ENCODE peak calls at places on chromosomes 6 and 20, in six cellular contexts. W is transverse colon, S is prostate gland, C is SK-N-SH, B is H1, Y is stomach. E is an unnamed sample.
A peak's percentile ranks its signal among the peaks of the same experiment; 100 is the strongest.

GRCh38 chr6:2920671-2921112 is 17.6 kb upstream of the SERPINB9 start:
- DNase-seq in W (no peak), S (no peak), C (no peak), B (no peak), Y (peak; percentile 17), E (no peak)

GRCh38 chr6:26246057-26246456 is 118.9 kb upstream of the BTN3A2 start:
- DNase-seq in W (no peak), S (no peak), C (no peak), B (no peak), Y (no peak), E (no peak)

GRCh38 chr20:31630187-31630790 is 7.4 kb upstream of the COX4I2 start:
- DNase-seq in W (no peak), S (peak; percentile 46), C (no peak), B (no peak), Y (peak; percentile 91), E (no peak)

GRCh38 chr20:32358883-32359632 is 927 bp downstream of the ASXL1 start:
- DNase-seq in W (peak; percentile 84), S (peak; percentile 76), C (peak; percentile 92), B (peak; percentile 75), Y (peak; percentile 77), E (no peak)

GRCh38 chr6:135936606-135937005 is 85.1 kb downstream of the PDE7B start:
- DNase-seq in W (no peak), S (no peak), C (no peak), B (no peak), Y (no peak), E (no peak)

GRCh38 chr6:17276766-17277165 is 4.4 kb upstream of the RBM24 start:
- DNase-seq in W (no peak), S (no peak), C (no peak), B (no peak), Y (no peak), E (no peak)

GRCh38 chr6:157946865-157947532 is 34.7 kb upstream of the SYNJ2 start:
- DNase-seq in W (no peak), S (no peak), C (peak; percentile 40), B (no peak), Y (no peak), E (peak; percentile 89)

GRCh38 chr6:138103876-138104275 is 3.3 kb downstream of the PERP start:
- DNase-seq in W (no peak), S (no peak), C (no peak), B (no peak), Y (no peak), E (no peak)

GRCh38 chr20:47464380-47465101 is 37.1 kb upstream of the NCOA3 start:
- DNase-seq in W (peak; percentile 50), S (peak; percentile 94), C (peak; percentile 22), B (no peak), Y (peak; percentile 59), E (no peak)

GRCh38 chr20:49310695-49311094 is 32.8 kb upstream of the ZNFX1 start:
- DNase-seq in W (no peak), S (no peak), C (no peak), B (no peak), Y (no peak), E (no peak)

GRCh38 chr6:142087950-142088857 is 44.5 kb upstream of the GJE1 start:
- DNase-seq in W (no peak), S (no peak), C (no peak), B (no peak), Y (no peak), E (no peak)

GRCh38 chr20:2900845-2901592 is 27.7 kb downstream of the PTPRA start:
- DNase-seq in W (no peak), S (no peak), C (no peak), B (no peak), Y (no peak), E (no peak)

GRCh38 chr6:168355716-168356522 is 36.3 kb upstream of the DACT2 start:
- DNase-seq in W (peak; percentile 68), S (peak; percentile 64), C (peak; percentile 92), B (no peak), Y (peak; percentile 64), E (no peak)

GRCh38 chr20:50405235-50405914 is 104.8 kb upstream of the PTPN1 start:
- DNase-seq in W (no peak), S (no peak), C (no peak), B (no peak), Y (no peak), E (no peak)
- TF ChIP-seq POLR2AphosphoS5 in W (no peak), S (no peak), C (no peak), B (no peak), Y (no peak), E (no peak)

DNA sequence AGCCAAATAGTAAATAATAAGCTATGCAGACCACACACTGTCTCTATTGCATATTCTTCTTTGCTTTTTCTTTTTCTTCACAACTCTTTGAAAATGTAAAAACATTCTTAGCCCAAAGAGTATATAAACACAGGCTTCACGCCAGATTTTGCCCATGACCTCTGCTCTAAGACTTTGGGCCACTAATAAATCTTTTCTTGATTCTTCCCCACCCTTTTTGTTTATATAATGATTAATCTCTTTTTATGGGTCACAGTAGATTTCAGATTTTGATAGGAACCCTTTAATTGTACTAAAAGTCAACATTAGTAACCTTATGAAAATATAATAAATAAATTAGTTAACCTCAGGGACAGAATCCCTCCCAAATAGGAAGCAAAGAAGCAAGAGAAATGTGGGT is 15.8 kb upstream of the ENPP5 start:
- DNase-seq in W (no peak), S (no peak), C (no peak), B (no peak), Y (no peak), E (no peak)
- TF ChIP-seq POLR2AphosphoS5 in W (no peak), S (no peak), C (no peak), B (no peak), Y (no peak), E (no peak)

GRCh38 chr6:33771342-33772113 is 17.4 kb downstream of the LEMD2 start:
- DNase-seq in W (peak; percentile 69), S (peak; percentile 74), C (peak; percentile 92), B (peak; percentile 86), Y (peak; percentile 77), E (no peak)
- TF ChIP-seq POLR2AphosphoS5 in W (no peak), S (peak; percentile 60), C (peak; percentile 17), B (no peak), Y (no peak), E (peak; percentile 20)

DNA sequence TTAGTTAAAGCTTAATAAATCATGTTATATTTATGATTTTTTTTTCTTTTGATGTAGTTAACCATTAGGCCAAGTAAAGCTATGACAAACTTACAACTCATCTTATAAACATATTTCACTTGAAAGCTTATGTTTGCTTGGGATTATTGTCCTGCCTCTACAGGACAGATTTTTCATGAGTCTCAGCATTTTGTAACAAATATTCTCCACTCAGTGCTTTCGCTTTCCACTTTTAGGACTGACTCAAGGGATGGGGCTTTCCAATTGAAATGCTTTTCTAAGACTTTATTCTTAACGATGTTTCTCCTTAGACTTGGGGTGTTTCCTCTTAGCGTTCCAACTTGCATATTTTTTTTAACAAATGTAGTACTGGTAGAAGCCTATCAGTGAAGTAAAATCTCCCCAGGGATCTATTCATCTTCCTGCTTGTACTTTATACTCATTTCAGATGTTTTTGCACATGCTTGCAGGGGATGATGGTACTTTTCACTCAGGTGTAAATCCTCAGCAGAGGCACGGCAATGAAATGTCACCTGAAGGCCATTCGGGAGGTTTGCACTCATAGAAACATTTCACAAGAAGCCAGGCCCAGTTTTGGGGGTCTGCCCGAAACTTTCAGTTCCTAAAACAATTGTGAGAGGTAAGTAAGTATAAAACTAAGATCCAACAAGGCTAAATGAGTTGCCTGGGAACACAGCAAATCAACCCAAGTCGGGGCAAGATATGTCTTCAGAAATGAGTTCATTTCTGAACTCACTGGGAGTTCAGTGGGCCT is 298.1 kb upstream of the FOXQ1 start:
- DNase-seq in W (no peak), S (no peak), C (no peak), B (no peak), Y (no peak), E (no peak)
- TF ChIP-seq POLR2AphosphoS5 in W (no peak), S (no peak), C (no peak), B (no peak), Y (no peak), E (no peak)